ENCODE peak calls at places on chromosomes 13 and 19, in four cellular contexts. A is GM23338, K is osteocyte, J is nephron progenitor cell. G is an unnamed sample.

GRCh38 chr13:98108330-98108729 is 34.6 kb upstream of the FARP1 start:
- DNase-seq in A (no peak), K (no peak), J (no peak), G (no peak)

GRCh38 chr13:99974296-99974938 is 2.9 kb upstream of the ZIC5 start:
- DNase-seq in K (peak; percentile 79), A (peak; percentile 87), J (no peak), G (no peak)

GRCh38 chr13:76597868-76598267 is 288.3 kb downstream of the KCTD12 start:
- DNase-seq in J (no peak), A (no peak), K (no peak), G (no peak)

GRCh38 chr13:80873589-80873988 is 532.7 kb upstream of the SPRY2 start:
- DNase-seq in K (no peak), J (no peak), A (no peak), G (no peak)

GRCh38 chr19:17522988-17523872 is 11.8 kb downstream of the PGLS start:
- DNase-seq in K (no peak), A (no peak), J (no peak), G (peak; percentile 84)

GRCh38 chr19:50820086-50820485 is 3.5 kb downstream of the KLK1 start:
- DNase-seq in K (no peak), A (no peak), J (no peak), G (no peak)

GRCh38 chr13:22090114-22090513 is 419.2 kb downstream of the FGF9 start:
- DNase-seq in A (no peak), K (no peak), J (no peak), G (no peak)

GRCh38 chr19:46489445-46490272 is 6.0 kb downstream of the PNMA8B start:
- DNase-seq in J (peak; percentile 65), K (no peak), A (peak; percentile 71), G (no peak)

GRCh38 chr19:56765107-56765506 is 75.4 kb downstream of the PEG3 start:
- DNase-seq in A (no peak), J (no peak), K (no peak), G (no peak)

GRCh38 chr13:67619346-67619745 is 389.2 kb upstream of the PCDH9 start:
- DNase-seq in K (no peak), J (no peak), A (no peak), G (no peak)

G was measured in GM19239.